ENCODE peak calls at places on chromosomes 11 and 22, in five cellular contexts. S, U, D, Z and I are unnamed samples.
A peak's percentile ranks its signal among the peaks of the same experiment; 100 is the strongest.

GRCh38 chr11:65392186-65392829 is 5.9 kb downstream of the FRMD8 start:
- DNase-seq in U (no peak), Z (peak; percentile 46), S (no peak), D (no peak), I (no peak)

GRCh38 chr22:48885919-48886305 is 941.8 kb downstream of the BRD1 start:
- DNase-seq in D (no peak), S (peak; percentile 27), Z (peak; percentile 32), U (no peak), I (peak; percentile 14)

GRCh38 chr11:17013548-17014320 is 480 bp downstream of the PLEKHA7 start:
- DNase-seq in Z (peak; percentile 84), D (peak; percentile 25), S (peak; percentile 58), U (no peak), I (peak; percentile 52)

GRCh38 chr11:465896-466538 is 15.9 kb downstream of the PTDSS2 start:
- DNase-seq in S (no peak), D (no peak), U (no peak), Z (no peak), I (peak; percentile 1)

GRCh38 chr11:95918720-95919119 is 5.2 kb downstream of the MTMR2 start:
- DNase-seq in U (no peak), Z (no peak), S (no peak), D (no peak), I (no peak)

GRCh38 chr22:21443735-21444421 is 23.3 kb upstream of the TMEM191C start:
- DNase-seq in U (peak; percentile 40), D (peak; percentile 8), Z (peak; percentile 91), S (no peak), I (peak; percentile 6)

GRCh38 chr11:20250644-20251247 is 90.5 kb upstream of the DBX1 start:
- DNase-seq in S (no peak), D (no peak), Z (no peak), U (no peak), I (no peak)

GRCh38 chr11:125262194-125262824 is 97.8 kb downstream of the PKNOX2 start:
- DNase-seq in D (no peak), Z (no peak), S (no peak), U (no peak), I (no peak)

GRCh38 chr22:30943368-30943767 is 25.2 kb downstream of the MORC2 start:
- DNase-seq in D (no peak), Z (no peak), S (peak; percentile 27), U (no peak), I (no peak)

GRCh38 chr11:109728056-109728455 is 306.1 kb downstream of the C11orf87 start:
- DNase-seq in Z (no peak), U (no peak), S (no peak), D (no peak), I (no peak)

GRCh38 chr22:24107668-24108067 is 73.6 kb upstream of the SUSD2 start:
- DNase-seq in D (peak; percentile 83), U (peak; percentile 90), Z (no peak), S (peak; percentile 71), I (peak; percentile 89)

GRCh38 chr11:98561877-98562395 is 458.8 kb upstream of the CNTN5 start:
- DNase-seq in U (no peak), Z (no peak), D (no peak), S (no peak), I (no peak)

GRCh38 chr22:41619979-41620645 is 731 bp downstream of the DESI1 start:
- DNase-seq in Z (peak; percentile 85), S (peak; percentile 74), D (peak; percentile 32), U (no peak), I (peak; percentile 48)

GRCh38 chr22:43848366-43849171 is 13.7 kb downstream of the SULT4A1 start:
- DNase-seq in Z (no peak), U (peak; percentile 48), D (no peak), S (peak; percentile 62), I (no peak)

GRCh38 chr11:61004037-61004641 is 32.7 kb downstream of the CD6 start:
- DNase-seq in S (peak; percentile 26), D (no peak), U (no peak), Z (no peak), I (no peak)

GRCh38 chr11:86249307-86250098 is 5.0 kb downstream of the EED start:
- DNase-seq in Z (no peak), U (no peak), S (no peak), D (no peak), I (no peak)

GRCh38 chr11:76605338-76606074 is 65.0 kb downstream of the LRRC32 start:
- DNase-seq in U (peak; percentile 43), S (no peak), D (no peak), Z (no peak), I (no peak)

GRCh38 chr11:112364962-112365481 is 104.4 kb upstream of the PLET1 start:
- DNase-seq in Z (no peak), S (no peak), D (no peak), U (no peak), I (no peak)

GRCh38 chr11:11884774-11885481 is 43.2 kb downstream of the USP47 start:
- DNase-seq in S (no peak), Z (no peak), D (no peak), U (no peak), I (no peak)

GRCh38 chr11:5174934-5175333 is 20.4 kb upstream of the OR52A1 start:
- DNase-seq in Z (no peak), S (no peak), D (no peak), U (no peak), I (no peak)

GRCh38 chr11:130711193-130711592 is 205.1 kb downstream of the SNX19 start:
- DNase-seq in D (no peak), S (no peak), Z (no peak), U (no peak), I (no peak)

GRCh38 chr22:25786165-25786564 is 44.2 kb downstream of the MYO18B start:
- DNase-seq in D (no peak), U (no peak), S (no peak), Z (no peak), I (no peak)

GRCh38 chr11:34013893-34014571 is 37.5 kb upstream of the CAPRIN1 start:
- DNase-seq in D (no peak), U (no peak), Z (no peak), S (no peak), I (no peak)

GRCh38 chr11:1553808-1554594 is 18.1 kb downstream of the DUSP8 start:
- DNase-seq in U (no peak), S (no peak), D (no peak), Z (peak; percentile 99), I (no peak)

GRCh38 chr11:83007909-83008580 is 63.7 kb downstream of the RAB30 start:
- DNase-seq in Z (peak; percentile 78), S (peak; percentile 84), U (no peak), D (peak; percentile 70), I (peak; percentile 41)

GRCh38 chr11:75301131-75301530 is 50.3 kb downstream of the ARRB1 start:
- DNase-seq in D (no peak), S (no peak), U (no peak), Z (peak; percentile 46), I (no peak)

GRCh38 chr22:49789289-49790141 is 38.2 kb downstream of the BRD1 start:
- DNase-seq in D (peak; percentile 56), S (no peak), Z (peak; percentile 67), U (no peak), I (peak; percentile 75)

GRCh38 chr11:35029979-35030378 is 109.0 kb upstream of the CD44 start:
- DNase-seq in U (no peak), D (no peak), S (no peak), Z (no peak), I (no peak)

GRCh38 chr22:38079804-38080203 is 4.2 kb downstream of the SLC16A8 start:
- DNase-seq in U (no peak), S (peak; percentile 46), Z (peak; percentile 22), D (no peak), I (no peak)

GRCh38 chr22:38081636-38081940 is 2.4 kb downstream of the SLC16A8 start:
- DNase-seq in Z (peak; percentile 77), S (peak; percentile 55), D (no peak), U (no peak), I (no peak)

GRCh38 chr22:38081941-38082828 is 1.8 kb downstream of the SLC16A8 start:
- DNase-seq in S (peak; percentile 51), Z (peak; percentile 59), D (no peak), U (no peak), I (peak; percentile 13)

GRCh38 chr22:38080468-38080846 is 3.5 kb downstream of the SLC16A8 start:
- DNase-seq in D (no peak), Z (no peak), S (peak; percentile 43), U (no peak), I (no peak)

DNA sequence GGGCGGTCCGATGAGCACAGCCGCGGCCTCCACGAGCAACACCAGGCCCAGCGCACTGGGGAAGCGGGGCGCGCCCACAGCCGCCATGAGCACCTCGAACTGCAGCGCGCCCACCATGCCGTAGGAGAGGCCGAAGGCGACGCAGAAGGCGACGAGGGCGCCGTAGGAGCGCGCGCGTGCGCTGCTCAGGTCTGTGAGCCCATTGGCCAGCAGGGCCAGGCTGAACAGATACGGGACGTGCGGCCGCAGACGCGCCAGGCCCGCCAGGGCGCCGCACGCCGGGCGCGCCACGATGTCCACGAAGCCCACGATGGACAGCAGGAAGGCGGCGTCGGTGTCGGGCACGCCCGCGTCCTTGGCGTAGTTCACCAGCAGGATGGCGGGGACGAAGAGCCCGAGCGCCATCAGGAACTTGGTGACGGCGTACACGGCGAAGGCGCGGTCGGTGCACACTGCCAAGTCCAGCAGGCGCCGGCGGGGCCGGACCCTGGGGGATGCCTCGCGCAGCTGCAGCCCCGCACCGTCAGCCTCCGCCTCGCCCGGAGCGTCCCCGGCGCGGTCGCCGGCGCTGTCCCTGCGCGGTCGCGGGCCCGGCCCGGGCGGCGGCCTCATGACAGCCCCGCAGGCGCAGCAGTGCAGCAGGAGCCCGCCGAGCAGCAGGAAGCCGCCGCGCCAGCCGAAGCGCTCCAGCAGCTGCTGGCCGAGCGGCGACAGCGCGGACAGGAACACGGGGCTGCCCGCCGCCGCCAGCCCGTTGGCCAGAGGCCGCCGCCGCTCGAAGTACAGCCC is 2.9 kb downstream of the SLC16A8 start:
- DNase-seq in S (peak; percentile 58), U (no peak), D (peak; percentile 59), Z (peak; percentile 74), I (no peak)
- H3K4me3 ChIP-seq in S (no peak overlapping the region), U (peak overlapping the region; percentile 37), D (peak overlapping the region; percentile 56), Z (peak overlapping the region; percentile 35), I (peak overlapping the region; percentile 59)

DNA sequence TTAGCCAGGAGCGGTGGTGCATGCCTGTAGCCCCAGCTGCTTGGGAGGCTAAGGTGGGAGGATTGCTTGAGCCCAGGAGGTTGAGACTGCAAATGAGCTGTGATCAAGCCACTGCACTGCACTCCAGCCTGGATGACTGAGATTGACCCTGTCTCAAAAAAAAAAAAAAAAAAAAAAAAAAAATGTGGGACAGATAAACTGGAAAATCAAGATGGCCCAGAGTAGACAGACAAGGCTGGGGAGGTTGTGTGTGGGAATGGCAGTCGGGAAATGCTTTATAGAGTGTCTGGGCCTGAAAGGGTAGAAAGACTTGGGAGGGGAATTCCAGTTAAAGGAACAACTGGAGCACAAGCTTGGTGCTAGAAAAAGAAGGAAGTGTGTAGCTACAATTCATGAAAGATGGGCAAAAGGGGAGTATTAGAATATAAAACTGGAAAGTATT is 18.2 kb upstream of the WDR74 start:
- DNase-seq in D (no peak), Z (no peak), U (no peak), S (no peak), I (no peak)
- H3K4me1 ChIP-seq in D (peaks cover 15% of the 10 kb centered on the region), Z (peaks cover 19% of the 10 kb centered on the region), U (peaks cover 14% of the 10 kb centered on the region), S (peaks cover 10% of the 10 kb centered on the region), I (peaks cover 23% of the 10 kb centered on the region)

DNA sequence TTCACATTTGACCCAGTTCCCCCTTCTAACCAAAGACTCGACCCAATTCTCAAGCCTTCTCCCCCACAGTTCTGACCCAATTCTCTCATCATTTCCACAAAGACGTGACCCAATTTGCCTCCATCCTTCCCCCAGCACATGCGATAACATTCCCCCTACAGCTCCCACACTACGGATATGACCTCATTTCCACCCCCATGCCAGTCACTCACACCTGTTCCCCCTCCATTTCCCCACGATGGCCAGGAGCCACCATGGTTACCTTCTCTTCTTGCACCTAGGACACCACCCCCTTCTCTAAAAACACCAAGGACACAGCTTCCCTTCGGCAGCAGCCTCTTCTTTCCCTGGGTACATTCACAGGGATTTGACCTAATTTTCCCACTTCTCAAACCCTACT is 25.1 kb downstream of the CACNG2 start:
- DNase-seq in Z (no peak), S (no peak), D (no peak), U (no peak), I (no peak)
- H3K4me3 ChIP-seq in Z (no peak overlapping the region), S (no peak overlapping the region), D (no peak overlapping the region), U (no peak overlapping the region), I (no peak overlapping the region)

GRCh38 chr22:38067771-38068360 is 10.7 kb downstream of the PICK1 start:
- DNase-seq in S (no peak), U (no peak), D (no peak), Z (peak; percentile 42), I (peak; percentile 20)
- H3K4me1 ChIP-seq in S (no peaks in the 10 kb centered on the region), U (no peaks in the 10 kb centered on the region), D (peaks cover 39% of the 10 kb centered on the region), Z (no peaks in the 10 kb centered on the region), I (peaks cover 55% of the 10 kb centered on the region)